ENCODE peak calls at places on chromosomes 2 and 18, in seven cellular contexts. One of them, this sample, is unnamed.

GRCh38 chr18:77065221-77065981 is 67.2 kb downstream of the MBP start:
- DNase-seq in left kidney: peak; percentile 29
- DNase-seq in spleen: peak; percentile 87
- DNase-seq in KBM-7: peak; percentile 88
- DNase-seq in SJSA1: peak; percentile 84
- DNase-seq in left colon: peak; percentile 50
- DNase-seq in activated T-cell treated with anti-CD3 and anti-CD28 coated beads, Interleukin-2, amount 50 U/mL, for 1 hour: peak; percentile 51
- DNase-seq in this sample: no peak

GRCh38 chr2:85935746-85936208 is 47.0 kb upstream of the ST3GAL5 start:
- DNase-seq in left kidney: peak; percentile 21
- DNase-seq in spleen: no peak
- DNase-seq in KBM-7: no peak
- DNase-seq in SJSA1: peak; percentile 81
- DNase-seq in left colon: no peak
- DNase-seq in activated T-cell treated with anti-CD3 and anti-CD28 coated beads, Interleukin-2, amount 50 U/mL, for 1 hour: no peak
- DNase-seq in this sample: no peak

GRCh38 chr2:179106342-179107178 is 56.6 kb upstream of the CCDC141 start:
- DNase-seq in left kidney: peak; percentile 8
- DNase-seq in spleen: no peak
- DNase-seq in KBM-7: no peak
- DNase-seq in SJSA1: peak; percentile 79
- DNase-seq in left colon: no peak
- DNase-seq in activated T-cell treated with anti-CD3 and anti-CD28 coated beads, Interleukin-2, amount 50 U/mL, for 1 hour: no peak
- DNase-seq in this sample: no peak

GRCh38 chr2:136324966-136325365 is 207.0 kb upstream of the CXCR4 start:
- DNase-seq in left kidney: no peak
- DNase-seq in spleen: no peak
- DNase-seq in KBM-7: peak; percentile 57
- DNase-seq in SJSA1: no peak
- DNase-seq in left colon: no peak
- DNase-seq in activated T-cell treated with anti-CD3 and anti-CD28 coated beads, Interleukin-2, amount 50 U/mL, for 1 hour: no peak
- DNase-seq in this sample: no peak

GRCh38 chr2:135561925-135562324 is 30.6 kb downstream of the R3HDM1 start:
- DNase-seq in left kidney: no peak
- DNase-seq in spleen: no peak
- DNase-seq in KBM-7: no peak
- DNase-seq in SJSA1: no peak
- DNase-seq in left colon: no peak
- DNase-seq in activated T-cell treated with anti-CD3 and anti-CD28 coated beads, Interleukin-2, amount 50 U/mL, for 1 hour: no peak
- DNase-seq in this sample: no peak

GRCh38 chr2:73776869-73777519 is 2.9 kb downstream of the DUSP11 start:
- DNase-seq in left kidney: no peak
- DNase-seq in spleen: no peak
- DNase-seq in KBM-7: no peak
- DNase-seq in SJSA1: no peak
- DNase-seq in left colon: no peak
- DNase-seq in activated T-cell treated with anti-CD3 and anti-CD28 coated beads, Interleukin-2, amount 50 U/mL, for 1 hour: no peak
- DNase-seq in this sample: no peak

GRCh38 chr18:23824235-23824634 is 135.0 kb downstream of the LAMA3 start:
- DNase-seq in left kidney: no peak
- DNase-seq in spleen: no peak
- DNase-seq in KBM-7: no peak
- DNase-seq in SJSA1: no peak
- DNase-seq in left colon: no peak
- DNase-seq in activated T-cell treated with anti-CD3 and anti-CD28 coated beads, Interleukin-2, amount 50 U/mL, for 1 hour: no peak
- DNase-seq in this sample: no peak

GRCh38 chr2:73896362-73897239 is 3.8 kb downstream of the ACTG2 start:
- DNase-seq in left kidney: no peak
- DNase-seq in spleen: no peak
- DNase-seq in KBM-7: peak; percentile 32
- DNase-seq in SJSA1: no peak
- DNase-seq in left colon: no peak
- DNase-seq in activated T-cell treated with anti-CD3 and anti-CD28 coated beads, Interleukin-2, amount 50 U/mL, for 1 hour: no peak
- DNase-seq in this sample: no peak

GRCh38 chr2:235087812-235088607 is 136.2 kb downstream of the SH3BP4 start:
- DNase-seq in left kidney: peak; percentile 76
- DNase-seq in spleen: no peak
- DNase-seq in KBM-7: no peak
- DNase-seq in SJSA1: no peak
- DNase-seq in left colon: peak; percentile 24
- DNase-seq in activated T-cell treated with anti-CD3 and anti-CD28 coated beads, Interleukin-2, amount 50 U/mL, for 1 hour: no peak
- DNase-seq in this sample: no peak

GRCh38 chr2:3238951-3239841 is 138.4 kb downstream of the EIPR1 start:
- DNase-seq in left kidney: no peak
- DNase-seq in spleen: no peak
- DNase-seq in KBM-7: no peak
- DNase-seq in SJSA1: no peak
- DNase-seq in left colon: no peak
- DNase-seq in activated T-cell treated with anti-CD3 and anti-CD28 coated beads, Interleukin-2, amount 50 U/mL, for 1 hour: no peak
- DNase-seq in this sample: no peak

GRCh38 chr2:143140864-143141637 is 11.8 kb downstream of the ARHGAP15 start:
- DNase-seq in left kidney: no peak
- DNase-seq in spleen: no peak
- DNase-seq in KBM-7: peak; percentile 72
- DNase-seq in SJSA1: no peak
- DNase-seq in left colon: no peak
- DNase-seq in activated T-cell treated with anti-CD3 and anti-CD28 coated beads, Interleukin-2, amount 50 U/mL, for 1 hour: no peak
- DNase-seq in this sample: no peak

GRCh38 chr2:95185973-95186372 is 20.4 kb downstream of the ZNF2 start:
- DNase-seq in left kidney: no peak
- DNase-seq in spleen: no peak
- DNase-seq in KBM-7: no peak
- DNase-seq in SJSA1: no peak
- DNase-seq in left colon: no peak
- DNase-seq in activated T-cell treated with anti-CD3 and anti-CD28 coated beads, Interleukin-2, amount 50 U/mL, for 1 hour: no peak
- DNase-seq in this sample: no peak

GRCh38 chr2:33835926-33836325 is 236.8 kb upstream of the FAM98A start:
- DNase-seq in left kidney: no peak
- DNase-seq in spleen: no peak
- DNase-seq in KBM-7: no peak
- DNase-seq in SJSA1: no peak
- DNase-seq in left colon: no peak
- DNase-seq in activated T-cell treated with anti-CD3 and anti-CD28 coated beads, Interleukin-2, amount 50 U/mL, for 1 hour: no peak
- DNase-seq in this sample: no peak

GRCh38 chr2:194483041-194483440 is 1174.0 kb upstream of the SLC39A10 start:
- DNase-seq in left kidney: no peak
- DNase-seq in spleen: no peak
- DNase-seq in KBM-7: no peak
- DNase-seq in SJSA1: no peak
- DNase-seq in left colon: no peak
- DNase-seq in activated T-cell treated with anti-CD3 and anti-CD28 coated beads, Interleukin-2, amount 50 U/mL, for 1 hour: no peak
- DNase-seq in this sample: no peak

GRCh38 chr2:6888724-6889123 is 11.1 kb downstream of the RSAD2 start:
- DNase-seq in left kidney: no peak
- DNase-seq in spleen: no peak
- DNase-seq in KBM-7: no peak
- DNase-seq in SJSA1: no peak
- DNase-seq in left colon: no peak
- DNase-seq in activated T-cell treated with anti-CD3 and anti-CD28 coated beads, Interleukin-2, amount 50 U/mL, for 1 hour: no peak
- DNase-seq in this sample: no peak

GRCh38 chr2:190792956-190793888 is 87.4 kb upstream of the GLS start:
- DNase-seq in left kidney: no peak
- DNase-seq in spleen: no peak
- DNase-seq in KBM-7: no peak
- DNase-seq in SJSA1: no peak
- DNase-seq in left colon: no peak
- DNase-seq in activated T-cell treated with anti-CD3 and anti-CD28 coated beads, Interleukin-2, amount 50 U/mL, for 1 hour: no peak
- DNase-seq in this sample: no peak

GRCh38 chr2:123717616-123718279 is 307.3 kb upstream of the CNTNAP5 start:
- DNase-seq in left kidney: no peak
- DNase-seq in spleen: no peak
- DNase-seq in KBM-7: no peak
- DNase-seq in SJSA1: no peak
- DNase-seq in left colon: no peak
- DNase-seq in activated T-cell treated with anti-CD3 and anti-CD28 coated beads, Interleukin-2, amount 50 U/mL, for 1 hour: no peak
- DNase-seq in this sample: no peak

GRCh38 chr2:45554764-45555163 is 56.3 kb downstream of the SRBD1 start:
- DNase-seq in left kidney: no peak
- DNase-seq in spleen: no peak
- DNase-seq in KBM-7: no peak
- DNase-seq in SJSA1: no peak
- DNase-seq in left colon: no peak
- DNase-seq in activated T-cell treated with anti-CD3 and anti-CD28 coated beads, Interleukin-2, amount 50 U/mL, for 1 hour: no peak
- DNase-seq in this sample: no peak

GRCh38 chr2:18194161-18194560 is 315.7 kb downstream of the KCNS3 start:
- DNase-seq in left kidney: no peak
- DNase-seq in spleen: no peak
- DNase-seq in KBM-7: no peak
- DNase-seq in SJSA1: no peak
- DNase-seq in left colon: no peak
- DNase-seq in activated T-cell treated with anti-CD3 and anti-CD28 coated beads, Interleukin-2, amount 50 U/mL, for 1 hour: no peak
- DNase-seq in this sample: no peak

GRCh38 chr2:95319481-95320343 is 22.6 kb downstream of the KCNIP3 start:
- DNase-seq in left kidney: no peak
- DNase-seq in spleen: no peak
- DNase-seq in KBM-7: no peak
- DNase-seq in SJSA1: no peak
- DNase-seq in left colon: no peak
- DNase-seq in activated T-cell treated with anti-CD3 and anti-CD28 coated beads, Interleukin-2, amount 50 U/mL, for 1 hour: no peak
- DNase-seq in this sample: no peak

GRCh38 chr2:232525796-232526195 is at the start of gene CHRND:
- DNase-seq in left kidney: peak; percentile 93
- DNase-seq in spleen: no peak
- DNase-seq in KBM-7: no peak
- DNase-seq in SJSA1: no peak
- DNase-seq in left colon: no peak
- DNase-seq in activated T-cell treated with anti-CD3 and anti-CD28 coated beads, Interleukin-2, amount 50 U/mL, for 1 hour: no peak
- DNase-seq in this sample: peak; percentile 48

This sample was measured in amygdala.